ENCODE peak calls at places on chromosomes 7 and 10, in nine cellular contexts. D is AG09309, E is transverse colon, H is H7, P is RWPE2, W is sigmoid colon, G is spleen, S is neural progenitor cell, B is PC-3. V is an unnamed sample.

GRCh38 chr10:22795546-22795945 is 81.2 kb upstream of the PIP4K2A start:
- DNase-seq in S (no peak), E (no peak), H (no peak), G (no peak), B (no peak), D (no peak), P (no peak), W (no peak), V (no peak)

GRCh38 chr10:97673736-97674525 is 13.1 kb downstream of the AVPI1 start:
- DNase-seq in H (no peak), G (no peak), B (peak), P (no peak), S (no peak), W (no peak), E (no peak), D (no peak), V (no peak)

GRCh38 chr7:151117565-151117964 is 31.3 kb downstream of the AGAP3 start:
- DNase-seq in P (no peak), B (no peak), D (no peak), S (no peak), G (no peak), W (no peak), E (no peak), H (no peak), V (no peak)

GRCh38 chr7:157312941-157313340 is 23.9 kb upstream of the DNAJB6 start:
- DNase-seq in B (no peak), P (no peak), W (no peak), S (no peak), E (no peak), H (no peak), D (no peak), G (no peak), V (no peak)

GRCh38 chr10:132076578-132077081 is 10.9 kb downstream of the JAKMIP3 start:
- DNase-seq in E (no peak), W (no peak), G (no peak), B (no peak), P (no peak), H (peak), S (no peak), D (no peak), V (no peak)

GRCh38 chr10:35781643-35782035 is 139.5 kb upstream of the FZD8 start:
- DNase-seq in B (peak), D (no peak), H (peak), E (peak), S (peak), G (no peak), P (no peak), W (no peak), V (no peak)

GRCh38 chr7:33921216-33921938 is 16.0 kb downstream of the BMPER start:
- DNase-seq in P (no peak), S (no peak), W (peak), G (no peak), B (no peak), H (no peak), D (peak), E (peak), V (no peak)

GRCh38 chr10:10092581-10092980 is 925.1 kb upstream of the CELF2 start:
- DNase-seq in P (no peak), W (no peak), G (peak), H (peak), D (no peak), E (no peak), B (no peak), S (peak), V (no peak)

GRCh38 chr7:43856316-43856715 is 13.0 kb downstream of the MRPS24 start:
- DNase-seq in S (no peak), G (peak), B (no peak), P (no peak), D (no peak), W (no peak), E (no peak), H (no peak), V (no peak)

GRCh38 chr10:988667-989545 is 672 bp downstream of the GTPBP4 start:
- DNase-seq in S (no peak), H (no peak), W (no peak), G (no peak), B (no peak), P (no peak), E (no peak), D (no peak), V (no peak)

GRCh38 chr10:91247360-91248111 is 27.1 kb downstream of the PCGF5 start:
- DNase-seq in E (no peak), W (no peak), P (no peak), H (no peak), G (no peak), S (peak), D (no peak), B (no peak), V (peak)

GRCh38 chr10:59793924-59794323 is 40.7 kb upstream of the MRLN start:
- DNase-seq in S (no peak), D (no peak), E (no peak), W (no peak), H (no peak), B (peak), G (no peak), P (no peak), V (no peak)

GRCh38 chr7:91620827-91621226 is 259.7 kb downstream of the MTERF1 start:
- DNase-seq in S (no peak), P (no peak), D (no peak), B (no peak), G (no peak), E (no peak), H (no peak), W (no peak), V (no peak)

GRCh38 chr7:6621195-6622128 is 6.1 kb downstream of the ZNF853 start:
- DNase-seq in G (no peak), B (no peak), W (no peak), P (no peak), H (no peak), E (no peak), S (no peak), D (no peak), V (no peak)

GRCh38 chr7:29282819-29283414 is 88.3 kb downstream of the CHN2 start:
- DNase-seq in D (no peak), B (no peak), S (no peak), W (no peak), P (no peak), G (no peak), E (no peak), H (no peak), V (no peak)

GRCh38 chr7:55130079-55130476 is 111.3 kb downstream of the EGFR start:
- DNase-seq in P (no peak), H (no peak), E (no peak), G (no peak), W (no peak), D (no peak), B (no peak), S (peak), V (no peak)

GRCh38 chr7:101068401-101068800 is 16.9 kb upstream of the TRIM56 start:
- DNase-seq in G (peak), E (no peak), D (no peak), H (no peak), S (no peak), P (no peak), B (no peak), W (peak), V (no peak)

GRCh38 chr10:43198682-43199005 is 60.4 kb downstream of the CSGALNACT2 start:
- DNase-seq in D (no peak), H (peak), S (no peak), E (no peak), B (no peak), W (peak), G (peak), P (peak), V (no peak)

GRCh38 chr10:119658274-119658673 is 7.1 kb downstream of the BAG3 start:
- DNase-seq in P (peak), W (peak), B (peak), S (peak), D (peak), E (peak), H (peak), G (no peak), V (peak)

GRCh38 chr7:80659120-80660055 is 20.9 kb downstream of the CD36 start:
- DNase-seq in G (no peak), D (no peak), P (no peak), S (peak), E (no peak), H (peak), W (no peak), B (peak), V (no peak)

GRCh38 chr10:25125151-25125550 is 49.6 kb upstream of the GPR158 start:
- DNase-seq in E (no peak), D (no peak), W (no peak), P (no peak), G (no peak), H (peak), S (peak), B (no peak), V (no peak)

GRCh38 chr10:78909268-78909667 is 159.5 kb upstream of the ZMIZ1 start:
- DNase-seq in D (no peak), P (peak), E (no peak), H (no peak), G (peak), W (peak), S (peak), B (no peak), V (no peak)

GRCh38 chr7:17939670-17940301 is 508 bp downstream of the SNX13 start:
- DNase-seq in H (peak), E (peak), S (peak), D (no peak), P (peak), W (peak), B (peak), G (no peak), V (no peak)

GRCh38 chr7:132240262-132240661 is 336.0 kb downstream of the PLXNA4 start:
- DNase-seq in E (peak), G (no peak), D (no peak), S (no peak), B (no peak), H (no peak), P (no peak), W (no peak), V (no peak)

GRCh38 chr7:134279898-134280297 is 36.8 kb downstream of the SLC35B4 start:
- DNase-seq in B (no peak), H (no peak), P (no peak), E (no peak), S (no peak), D (no peak), G (no peak), W (no peak), V (no peak)

GRCh38 chr7:20158684-20159083 is 58.5 kb downstream of the MACC1 start:
- DNase-seq in H (no peak), S (no peak), B (no peak), P (no peak), D (no peak), G (no peak), E (no peak), W (no peak), V (no peak)

GRCh38 chr7:106065560-106066500 is 46.3 kb downstream of the SYPL1 start:
- DNase-seq in D (no peak), H (peak), G (no peak), S (peak), E (peak), B (peak), P (no peak), W (peak), V (no peak)

GRCh38 chr7:129188372-129188891 is at the start of gene SMO:
- DNase-seq in B (peak), W (peak), S (peak), G (peak), D (no peak), E (peak), P (no peak), H (peak), V (no peak)

GRCh38 chr10:71358292-71358691 is 38.4 kb upstream of the CDH23 start:
- DNase-seq in P (no peak), W (no peak), S (no peak), H (no peak), B (no peak), D (no peak), G (no peak), E (no peak), V (no peak)

GRCh38 chr7:44133295-44133694 is 7.8 kb downstream of the MYL7 start:
- DNase-seq in D (no peak), P (no peak), H (no peak), W (no peak), B (no peak), S (no peak), E (no peak), G (no peak), V (no peak)

GRCh38 chr7:36526720-36527548 is 137.3 kb downstream of the ANLN start:
- DNase-seq in G (no peak), D (peak), E (no peak), W (no peak), P (no peak), H (no peak), B (peak), S (no peak), V (peak)

GRCh38 chr10:69901623-69902505 is 100.2 kb downstream of the COL13A1 start:
- DNase-seq in H (peak), E (peak), B (peak), G (no peak), W (no peak), P (no peak), S (peak), D (peak), V (no peak)

GRCh38 chr7:101058355-101058754 is 26.9 kb upstream of the TRIM56 start:
- DNase-seq in D (no peak), B (peak), H (peak), W (no peak), E (peak), P (no peak), S (peak), G (peak), V (no peak)

GRCh38 chr10:42875792-42876191 is 93.2 kb downstream of the BMS1 start:
- DNase-seq in P (no peak), E (no peak), D (no peak), B (peak), W (no peak), H (no peak), G (no peak), S (peak), V (no peak)

GRCh38 chr10:56623064-56623463 is 262.0 kb upstream of the ZWINT start:
- DNase-seq in D (no peak), W (no peak), B (no peak), P (no peak), S (no peak), E (no peak), G (no peak), H (no peak), V (no peak)

GRCh38 chr7:99791667-99792356 is 7.8 kb upstream of the CYP3A4 start:
- DNase-seq in P (no peak), D (no peak), H (no peak), S (no peak), G (no peak), E (no peak), B (no peak), W (no peak), V (no peak)

GRCh38 chr7:142355328-142355727 is 97.5 kb upstream of the PRSS58 start:
- DNase-seq in W (no peak), G (no peak), D (peak), P (no peak), B (peak), S (no peak), H (no peak), E (no peak), V (peak)

GRCh38 chr10:4243651-4244050 is 458.6 kb upstream of the KLF6 start:
- DNase-seq in B (peak), H (no peak), W (peak), G (no peak), E (no peak), D (peak), P (no peak), S (no peak), V (peak)

GRCh38 chr10:4240641-4241197 is 455.7 kb upstream of the KLF6 start:
- DNase-seq in D (peak), E (no peak), B (no peak), W (no peak), S (no peak), H (no peak), G (no peak), P (no peak), V (peak)

GRCh38 chr10:4242561-4243035 is 457.6 kb upstream of the KLF6 start:
- DNase-seq in G (no peak), E (no peak), W (peak), P (no peak), H (no peak), S (peak), D (no peak), B (peak), V (peak)

GRCh38 chr10:4241724-4242345 is 456.8 kb upstream of the KLF6 start:
- DNase-seq in D (peak), E (no peak), S (peak), H (peak), W (no peak), P (no peak), G (no peak), B (no peak), V (peak)

GRCh38 chr10:4243169-4243568 is 458.2 kb upstream of the KLF6 start:
- DNase-seq in H (no peak), G (no peak), D (no peak), S (no peak), W (no peak), B (no peak), P (no peak), E (no peak), V (no peak)
- H3K4me3 ChIP-seq in H (no peak), G (no peak), D (peak), S (no peak), W (no peak), B (peak), P (no peak), E (no peak), V (peak)

DNA sequence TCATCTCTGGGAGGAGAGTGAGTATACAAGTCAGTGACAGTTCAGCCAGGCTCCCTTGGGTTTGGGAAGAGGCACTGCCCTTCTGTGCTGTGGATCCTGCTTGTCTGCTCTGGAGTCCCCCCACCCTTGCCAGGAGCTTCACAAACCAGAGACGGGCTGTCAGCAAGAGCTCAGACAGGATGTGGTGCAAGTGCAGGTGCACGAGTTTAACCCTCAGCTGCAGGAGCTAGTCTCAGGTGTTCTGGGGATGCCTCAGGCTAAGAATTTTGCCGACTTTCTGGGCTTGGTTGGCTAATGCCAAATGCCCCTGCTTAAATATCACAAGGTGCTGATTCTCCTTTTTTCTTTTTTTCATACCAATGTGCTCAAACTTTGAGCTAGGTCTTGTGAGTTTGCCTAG is 22.3 kb downstream of the ZNF783 start:
- DNase-seq in W (no peak), E (peak), H (no peak), S (no peak), B (no peak), D (no peak), G (no peak), P (no peak), V (no peak)
- H3K4me3 ChIP-seq in W (no peak), E (no peak), H (no peak), S (no peak), B (peak), D (no peak), G (no peak), P (no peak), V (no peak)

GRCh38 chr10:49396666-49396999 is 744 bp upstream of the DRGX start:
- DNase-seq in E (no peak), W (no peak), S (no peak), B (no peak), G (no peak), D (no peak), H (no peak), P (no peak), V (no peak)

GRCh38 chr10:49400365-49400764 is 4.5 kb upstream of the DRGX start:
- DNase-seq in E (no peak), S (no peak), G (no peak), P (no peak), H (no peak), W (no peak), B (no peak), D (no peak), V (no peak)

GRCh38 chr10:49397036-49397999 is 1.4 kb upstream of the DRGX start:
- DNase-seq in G (no peak), S (peak), E (no peak), H (peak), P (no peak), W (no peak), D (no peak), B (no peak), V (no peak)

GRCh38 chr10:49398000-49398861 is 2.3 kb upstream of the DRGX start:
- DNase-seq in H (peak), D (no peak), S (peak), W (no peak), E (peak), B (peak), P (no peak), G (peak), V (no peak)

DNA sequence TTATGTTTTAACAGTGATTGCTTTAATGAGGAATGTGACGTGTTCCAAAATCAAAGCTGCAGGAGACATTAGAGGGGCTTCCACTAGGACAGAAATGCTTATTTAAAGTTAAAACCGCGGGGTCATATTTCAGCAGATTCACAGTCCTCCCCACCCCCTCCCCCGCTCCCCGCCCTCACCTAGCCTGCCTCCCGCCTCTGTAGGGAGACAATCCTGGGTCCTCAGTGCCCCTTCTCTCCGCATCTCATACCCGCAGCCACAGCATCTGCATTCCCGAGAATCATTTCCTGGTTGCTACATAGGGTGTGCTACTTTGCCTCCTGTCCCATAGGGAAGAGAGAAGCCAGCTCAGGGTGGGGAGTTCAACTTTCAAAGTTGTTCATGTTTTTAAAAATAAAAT is 3.1 kb upstream of the DRGX start:
- DNase-seq in W (no peak), H (peak), S (peak), G (no peak), B (no peak), P (no peak), E (no peak), D (no peak), V (no peak)
- H3K4me3 ChIP-seq in W (no peak), H (no peak), S (no peak), G (no peak), B (no peak), P (no peak), E (no peak), D (no peak), V (no peak)

GRCh38 chr7:50615519-50615845 is 50.3 kb upstream of the DDC start:
- DNase-seq in E (no peak), B (no peak), D (no peak), H (no peak), G (no peak), P (no peak), S (no peak), W (no peak), V (no peak)

GRCh38 chr7:50613473-50613872 is 48.3 kb upstream of the DDC start:
- DNase-seq in H (no peak), P (no peak), W (no peak), D (no peak), B (no peak), S (no peak), G (no peak), E (no peak), V (no peak)

GRCh38 chr7:50612704-50613103 is 47.5 kb upstream of the DDC start:
- DNase-seq in W (no peak), P (no peak), E (no peak), S (no peak), B (no peak), H (no peak), D (no peak), G (no peak), V (no peak)

GRCh38 chr7:50618281-50618680 is 53.1 kb upstream of the DDC start:
- DNase-seq in B (no peak), S (no peak), G (no peak), P (no peak), E (no peak), W (no peak), H (no peak), D (no peak), V (no peak)

GRCh38 chr7:50614721-50615518 is 49.7 kb upstream of the DDC start:
- DNase-seq in P (no peak), E (peak), B (peak), D (no peak), H (no peak), S (no peak), G (no peak), W (no peak), V (no peak)
- H3K4me3 ChIP-seq in P (no peak), E (no peak), B (no peak), D (no peak), H (no peak), S (no peak), G (no peak), W (no peak), V (no peak)

GRCh38 chr7:95917622-95918021 is 145.3 kb downstream of the DYNC1I1 start:
- DNase-seq in S (no peak), W (no peak), H (no peak), B (no peak), G (no peak), P (no peak), D (no peak), E (no peak), V (no peak)
- H3K4me3 ChIP-seq in S (no peak), W (no peak), H (no peak), B (no peak), G (no peak), P (no peak), D (no peak), E (no peak), V (no peak)

GRCh38 chr7:16419859-16420258 is 1.5 kb downstream of the CRPPA start:
- DNase-seq in G (no peak), P (no peak), W (no peak), E (no peak), B (no peak), D (no peak), S (no peak), H (no peak), V (no peak)
- H3K4me3 ChIP-seq in G (no peak), P (no peak), W (no peak), E (no peak), B (peak), D (peak), S (peak), H (no peak), V (no peak)